ENCODE peak calls at places on chromosome 16, in ten cellular contexts. G is gastrocnemius medialis; J is tibial artery; P is MM.1S; Q is naive thymus-derived CD4-positive, alpha-beta T cell; N is transverse colon; H is heart right ventricle; R is H9; K is right atrium auricular region; E is OCI-LY7. D is an unnamed sample. For H3K4me1, the result is how much of the 10 kb centered on the place peaks cover.

GRCh38 chr16:85435298-85435697 is 177.8 kb upstream of the GSE1 start:
- DNase-seq in E (no peak), Q (no peak), H (no peak), P (no peak), N (no peak), J (no peak), R (peak), K (no peak), G (no peak), D (no peak)

GRCh38 chr16:19393226-19394074 is 24.2 kb upstream of the TMC5 start:
- DNase-seq in H (no peak), E (no peak), N (peak), P (no peak), K (no peak), J (no peak), G (no peak), R (no peak), Q (no peak), D (no peak)

GRCh38 chr16:48082516-48082915 is 73.3 kb downstream of the ABCC12 start:
- DNase-seq in H (no peak), N (no peak), P (no peak), R (no peak), J (no peak), G (no peak), E (no peak), K (no peak), Q (no peak), D (no peak)

GRCh38 chr16:2749476-2749875 is 3.0 kb upstream of the SRRM2 start:
- DNase-seq in R (no peak), Q (no peak), G (no peak), J (no peak), H (no peak), E (no peak), K (no peak), N (no peak), P (no peak), D (no peak)

GRCh38 chr16:35798885-35799426 is 2339.5 kb downstream of the TP53TG3F start:
- DNase-seq in E (no peak), Q (no peak), H (peak), R (no peak), J (no peak), P (no peak), G (no peak), N (no peak), K (no peak), D (no peak)

GRCh38 chr16:21281698-21282389 is 3.8 kb upstream of the CRYM start:
- DNase-seq in Q (no peak), P (no peak), R (no peak), H (no peak), G (no peak), J (no peak), K (no peak), E (no peak), N (no peak), D (peak)

GRCh38 chr16:50386139-50386538 is 17.4 kb upstream of the BRD7 start:
- DNase-seq in R (no peak), H (no peak), P (no peak), J (no peak), K (no peak), E (no peak), G (no peak), Q (no peak), N (no peak), D (no peak)

GRCh38 chr16:82638095-82638798 is 11.5 kb downstream of the CDH13 start:
- DNase-seq in R (no peak), J (no peak), K (no peak), P (no peak), Q (no peak), E (no peak), N (no peak), G (no peak), H (no peak), D (no peak)

GRCh38 chr16:67429053-67429798 is 1.7 kb upstream of the HSD11B2 start:
- DNase-seq in H (no peak), E (no peak), J (no peak), Q (no peak), N (peak), K (no peak), G (no peak), P (no peak), R (no peak), D (no peak)

GRCh38 chr16:85055503-85056210 is 28.1 kb downstream of the KIAA0513 start:
- DNase-seq in P (peak), K (peak), G (peak), Q (peak), R (no peak), H (no peak), N (peak), J (no peak), E (peak), D (no peak)

GRCh38 chr16:19578378-19578851 is 22.9 kb downstream of the VPS35L start:
- DNase-seq in P (no peak), N (peak), G (no peak), K (no peak), E (no peak), J (no peak), Q (no peak), R (no peak), H (no peak), D (no peak)

GRCh38 chr16:19505600-19506303 is 16.1 kb downstream of the GDE1 start:
- DNase-seq in Q (no peak), N (no peak), J (no peak), R (no peak), G (no peak), E (no peak), P (no peak), H (no peak), K (no peak), D (no peak)

GRCh38 chr16:11061629-11062270 is 117.4 kb downstream of the CLEC16A start:
- DNase-seq in J (peak), E (no peak), R (no peak), K (no peak), H (no peak), G (peak), N (no peak), Q (no peak), P (no peak), D (no peak)

GRCh38 chr16:65660390-65660789 is 538.5 kb upstream of the CDH11 start:
- DNase-seq in Q (no peak), G (no peak), H (no peak), P (no peak), N (no peak), J (no peak), K (no peak), R (no peak), E (no peak), D (peak)

GRCh38 chr16:48123104-48123788 is 32.5 kb downstream of the ABCC12 start:
- DNase-seq in P (no peak), H (no peak), J (no peak), K (no peak), E (no peak), N (no peak), R (no peak), Q (no peak), G (no peak), D (no peak)

GRCh38 chr16:81716478-81717210 is 62.4 kb upstream of the PLCG2 start:
- DNase-seq in K (no peak), H (no peak), N (no peak), J (no peak), G (no peak), P (peak), R (no peak), Q (no peak), E (no peak), D (no peak)

GRCh38 chr16:52002021-52002420 is 544.9 kb downstream of the TOX3 start:
- DNase-seq in K (no peak), H (no peak), G (no peak), P (no peak), Q (no peak), J (no peak), N (no peak), E (no peak), R (no peak), D (no peak)

GRCh38 chr16:2086812-2087425 is 39.1 kb downstream of the TSC2 start:
- DNase-seq in Q (no peak), G (no peak), H (no peak), E (peak), K (no peak), R (no peak), P (no peak), J (no peak), N (no peak), D (no peak)

GRCh38 chr16:51408357-51408756 is 257.3 kb upstream of the SALL1 start:
- DNase-seq in N (no peak), H (no peak), E (no peak), Q (no peak), P (no peak), J (no peak), K (no peak), G (no peak), R (no peak), D (no peak)

GRCh38 chr16:56990407-56991286 is 1.3 kb downstream of the NLRC5 start:
- DNase-seq in R (no peak), N (peak), Q (no peak), P (no peak), H (no peak), J (no peak), K (no peak), G (no peak), E (no peak), D (no peak)

GRCh38 chr16:3458852-3459361 is 15.4 kb downstream of the NAA60 start:
- DNase-seq in K (no peak), H (no peak), G (no peak), R (no peak), E (peak), P (peak), N (peak), Q (peak), J (no peak), D (no peak)

GRCh38 chr16:11134722-11135121 is 121.3 kb downstream of the SOCS1 start:
- DNase-seq in J (no peak), N (no peak), K (peak), R (no peak), Q (no peak), P (no peak), H (no peak), G (peak), E (no peak), D (no peak)

GRCh38 chr16:84751947-84752346 is 52.1 kb downstream of the USP10 start:
- DNase-seq in R (no peak), K (peak), G (no peak), Q (no peak), H (no peak), E (no peak), N (no peak), J (no peak), P (peak), D (no peak)

GRCh38 chr16:81324808-81325207 is 10.0 kb downstream of the GAN start:
- DNase-seq in G (no peak), Q (no peak), H (no peak), E (no peak), R (no peak), N (no peak), J (no peak), K (no peak), P (no peak), D (no peak)

GRCh38 chr16:19213885-19214284 is 45.8 kb downstream of the SYT17 start:
- DNase-seq in E (peak), H (no peak), N (no peak), G (no peak), K (no peak), J (no peak), R (no peak), P (no peak), Q (no peak), D (peak)

GRCh38 chr16:72532896-72533295 is 360.9 kb upstream of the PMFBP1 start:
- DNase-seq in P (no peak), E (no peak), K (no peak), Q (no peak), N (no peak), J (no peak), G (no peak), H (no peak), R (no peak), D (no peak)

GRCh38 chr16:70782237-70782636 is 18.7 kb downstream of the VAC14 start:
- DNase-seq in E (no peak), K (no peak), J (no peak), G (no peak), N (no peak), H (no peak), P (no peak), Q (no peak), R (no peak), D (no peak)

GRCh38 chr16:17757808-17758207 is 287.0 kb upstream of the XYLT1 start:
- DNase-seq in K (no peak), P (no peak), Q (no peak), J (no peak), H (no peak), E (no peak), G (no peak), R (peak), N (no peak), D (peak)

GRCh38 chr16:81558444-81559175 is 114.0 kb downstream of the CMIP start:
- DNase-seq in R (no peak), J (no peak), E (no peak), P (no peak), K (no peak), H (no peak), Q (no peak), G (no peak), N (peak), D (peak)

GRCh38 chr16:20409398-20410152 is at the start of gene ACSM5:
- DNase-seq in P (no peak), H (peak), R (no peak), K (peak), J (peak), N (peak), Q (no peak), G (peak), E (no peak), D (peak)

GRCh38 chr16:7555459-7555858 is 222.8 kb downstream of the RBFOX1 start:
- DNase-seq in R (no peak), E (no peak), H (no peak), J (no peak), N (no peak), G (no peak), P (no peak), Q (no peak), K (no peak), D (no peak)

GRCh38 chr16:68040506-68041288 is 17.6 kb downstream of the DUS2 start:
- DNase-seq in K (peak), E (peak), G (peak), Q (peak), H (peak), N (peak), J (peak), R (peak), P (peak), D (peak)

GRCh38 chr16:77794586-77794985 is 6.2 kb downstream of the VAT1L start:
- DNase-seq in G (no peak), N (no peak), P (no peak), K (no peak), Q (no peak), E (no peak), J (no peak), R (no peak), H (no peak), D (no peak)

GRCh38 chr16:2365895-2366294 is 25.4 kb upstream of the ABCA3 start:
- DNase-seq in J (no peak), G (no peak), N (no peak), E (no peak), K (no peak), H (no peak), R (no peak), P (no peak), Q (no peak), D (no peak)

GRCh38 chr16:27322858-27323780 is 9.3 kb downstream of the IL4R start:
- DNase-seq in J (peak), N (peak), K (no peak), H (no peak), Q (no peak), R (no peak), P (no peak), G (no peak), E (no peak), D (peak)

GRCh38 chr16:27325736-27326135 is 12.0 kb downstream of the IL4R start:
- DNase-seq in H (no peak), N (no peak), P (no peak), Q (no peak), K (no peak), E (no peak), G (no peak), J (peak), R (no peak), D (peak)

GRCh38 chr16:27326251-27326650 is 12.5 kb downstream of the IL4R start:
- DNase-seq in E (no peak), H (no peak), P (no peak), J (no peak), K (no peak), G (no peak), Q (no peak), R (no peak), N (no peak), D (no peak)

GRCh38 chr16:27323781-27324561 is 10.2 kb downstream of the IL4R start:
- DNase-seq in N (no peak), Q (no peak), K (no peak), R (no peak), J (peak), P (no peak), E (no peak), G (no peak), H (no peak), D (peak)

GRCh38 chr16:27324851-27325301 is 11.1 kb downstream of the IL4R start:
- DNase-seq in E (no peak), K (no peak), J (peak), N (peak), P (no peak), R (peak), G (no peak), H (no peak), Q (no peak), D (peak)
- H3K4me1 ChIP-seq in E (under half), K (under half), J (half or more), N (half or more), P (under half), R (under half), G (under half), H (under half), Q (under half), D (under half)

GRCh38 chr16:87808108-87808507 is 42.3 kb upstream of the KLHDC4 start:
- DNase-seq in G (no peak), H (no peak), J (no peak), K (no peak), R (no peak), Q (no peak), E (no peak), N (no peak), P (no peak), D (no peak)

GRCh38 chr16:87809150-87809902 is 43.5 kb upstream of the KLHDC4 start:
- DNase-seq in E (peak), Q (no peak), G (no peak), N (peak), R (no peak), J (no peak), K (no peak), H (no peak), P (peak), D (no peak)

GRCh38 chr16:87806608-87807546 is 41.1 kb upstream of the KLHDC4 start:
- DNase-seq in J (no peak), N (peak), K (peak), E (peak), R (peak), G (no peak), Q (peak), P (peak), H (peak), D (peak)

GRCh38 chr16:87803385-87803784 is 37.6 kb upstream of the KLHDC4 start:
- DNase-seq in H (no peak), K (no peak), N (no peak), Q (no peak), P (no peak), E (no peak), R (no peak), G (no peak), J (no peak), D (no peak)

GRCh38 chr16:87806246-87806607 is 40.4 kb upstream of the KLHDC4 start:
- DNase-seq in N (peak), J (no peak), P (no peak), K (no peak), H (no peak), G (no peak), Q (no peak), R (no peak), E (no peak), D (no peak)
- H3K27ac ChIP-seq in N (peak), J (no peak), P (peak), K (peak), H (peak), G (no peak), Q (peak), R (no peak), E (peak), D (peak)

GRCh38 chr16:87853411-87854052 is 15.8 kb downstream of the SLC7A5 start:
- DNase-seq in H (peak), Q (peak), K (peak), E (peak), P (no peak), N (peak), J (peak), G (peak), R (peak), D (peak)
- H3K4me1 ChIP-seq in H (under half), Q (under half), K (under half), E (half or more), P (under half), N (under half), J (under half), G (half or more), R (under half), D (half or more)

GRCh38 chr16:86531641-86532525 is 21.6 kb downstream of the FOXF1 start:
- DNase-seq in R (no peak), Q (no peak), K (no peak), J (no peak), P (no peak), E (no peak), N (no peak), H (no peak), G (no peak), D (peak)

GRCh38 chr16:86530251-86531192 is 20.2 kb downstream of the FOXF1 start:
- DNase-seq in G (no peak), N (no peak), K (no peak), H (no peak), R (no peak), E (no peak), P (no peak), J (no peak), Q (no peak), D (peak)

GRCh38 chr16:86532526-86532815 is 22.1 kb downstream of the FOXF1 start:
- DNase-seq in P (no peak), N (no peak), K (no peak), J (no peak), Q (no peak), H (no peak), E (no peak), G (no peak), R (no peak), D (no peak)

GRCh38 chr16:86533076-86533475 is 22.0 kb downstream of the MTHFSD start:
- DNase-seq in H (no peak), N (no peak), P (no peak), E (no peak), R (no peak), K (no peak), G (no peak), Q (no peak), J (no peak), D (no peak)

DNA sequence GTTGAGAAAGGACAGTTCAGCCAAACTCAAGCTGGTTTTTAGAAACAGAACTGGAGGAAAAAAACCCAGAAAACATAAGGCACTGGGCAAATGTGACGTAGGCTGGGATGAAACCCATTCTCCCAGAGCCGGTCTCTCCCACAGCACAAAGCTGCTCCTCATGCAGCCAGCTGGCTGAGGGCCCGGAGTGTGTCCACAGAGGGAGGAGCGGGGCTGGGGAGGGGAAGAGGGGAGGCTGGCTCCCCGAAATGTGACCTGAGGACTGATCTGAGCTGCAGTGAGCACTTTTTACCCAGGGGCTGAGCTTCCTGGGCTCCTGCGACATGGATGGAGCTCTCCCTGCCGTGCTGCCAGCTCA is 20.8 kb downstream of the FOXF1 start:
- DNase-seq in N (peak), K (peak), J (no peak), Q (no peak), P (no peak), E (no peak), H (peak), R (no peak), G (no peak), D (peak)
- H3K27ac ChIP-seq in N (peak), K (peak), J (no peak), Q (no peak), P (no peak), E (no peak), H (peak), R (no peak), G (no peak), D (no peak)

GRCh38 chr16:30088832-30089624 is 2.7 kb downstream of the TBX6 start:
- DNase-seq in N (no peak), Q (no peak), P (no peak), E (no peak), J (no peak), H (no peak), R (no peak), G (no peak), K (no peak), D (no peak)
- H3K4me1 ChIP-seq in N (under half), Q (under half), P (under half), E (under half), J (under half), H (under half), R (under half), G (under half), K (under half), D (under half)

DNA sequence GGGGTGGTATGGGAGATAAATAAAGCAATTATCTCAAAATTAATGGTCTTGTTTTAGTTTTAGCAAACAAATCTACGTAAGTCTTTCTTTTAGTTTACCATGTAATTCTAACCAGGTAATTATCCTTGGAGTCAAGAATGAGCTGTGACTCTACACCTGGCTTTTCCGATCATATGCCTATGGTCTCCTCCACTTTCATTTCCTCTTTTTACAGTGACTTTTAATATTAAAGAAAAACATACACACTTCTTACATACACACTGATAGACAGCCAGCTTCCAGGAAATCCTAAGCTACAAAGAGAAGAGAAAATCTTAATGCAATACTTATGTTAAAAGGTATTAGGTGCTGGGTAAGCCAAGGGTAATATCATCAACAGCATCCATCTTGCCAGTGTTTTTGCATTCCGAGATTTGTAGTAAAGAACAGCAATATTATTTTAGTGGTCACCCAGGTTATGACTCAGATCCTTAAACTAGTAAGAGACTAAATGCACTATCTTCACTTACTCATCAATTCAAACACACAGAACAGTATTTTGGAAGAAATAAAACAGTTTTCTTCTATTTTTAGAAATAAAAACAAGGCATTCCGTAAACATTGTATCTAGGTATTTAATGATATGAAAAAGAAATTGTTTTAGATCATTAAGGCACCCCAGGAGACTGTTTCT is 4.4 kb upstream of the IRX5 start:
- DNase-seq in K (no peak), E (peak), N (no peak), Q (no peak), R (no peak), H (no peak), P (peak), J (no peak), G (no peak), D (no peak)
- H3K27ac ChIP-seq in K (no peak), E (peak), N (no peak), Q (no peak), R (no peak), H (peak), P (peak), J (peak), G (peak), D (no peak)

D was measured in endodermal cell.